ENCODE peak calls at places on chromosomes 2 and 18, in five cellular contexts. Q is sigmoid colon, K is astrocyte of the spinal cord, X is cardiac muscle cell, Z is IMR-90. P is an unnamed sample.

GRCh38 chr2:238383135-238383534 is 43.6 kb upstream of the ASB1 start:
- DNase-seq in K (no peak), Z (no peak), X (no peak), Q (no peak), P (no peak)

GRCh38 chr2:226304308-226304707 is 495.3 kb downstream of the IRS1 start:
- DNase-seq in Z (no peak), Q (no peak), K (no peak), X (no peak), P (no peak)

GRCh38 chr18:23341383-23341782 is 111.7 kb upstream of the RIOK3 start:
- DNase-seq in Z (peak), X (no peak), Q (no peak), K (no peak), P (no peak)

GRCh38 chr2:51350100-51350499 is 318.2 kb upstream of the NRXN1 start:
- DNase-seq in X (peak), K (peak), Q (no peak), Z (peak), P (no peak)

GRCh38 chr18:63131106-63131943 is 188.2 kb downstream of the BCL2 start:
- DNase-seq in Q (peak), Z (peak), X (peak), K (peak), P (peak)

GRCh38 chr2:226611944-226612318 is 187.7 kb downstream of the IRS1 start:
- DNase-seq in X (no peak), Z (peak), K (peak), Q (no peak), P (peak)

GRCh38 chr2:15220618-15221017 is 340.5 kb downstream of the NBAS start:
- DNase-seq in K (no peak), Q (no peak), Z (no peak), X (no peak), P (no peak)

GRCh38 chr2:28663359-28663758 is 88.3 kb upstream of the PPP1CB start:
- DNase-seq in X (peak), K (peak), Z (peak), Q (peak), P (peak)

GRCh38 chr18:46772396-46772795 is 15.5 kb upstream of the ST8SIA5 start:
- DNase-seq in K (no peak), Z (no peak), Q (no peak), X (peak), P (no peak)

GRCh38 chr2:190514676-190515075 is 19.8 kb downstream of the NEMP2 start:
- DNase-seq in Q (no peak), X (no peak), Z (peak), K (no peak), P (no peak)

GRCh38 chr2:190513877-190514276 is 20.6 kb downstream of the NEMP2 start:
- DNase-seq in X (no peak), Z (no peak), Q (no peak), K (no peak), P (no peak)

GRCh38 chr2:190507135-190507534 is 27.4 kb downstream of the NEMP2 start:
- DNase-seq in X (no peak), Q (no peak), K (no peak), Z (no peak), P (no peak)

GRCh38 chr2:190512539-190513095 is 21.9 kb downstream of the NEMP2 start:
- DNase-seq in K (no peak), X (no peak), Q (no peak), Z (no peak), P (no peak)

DNA sequence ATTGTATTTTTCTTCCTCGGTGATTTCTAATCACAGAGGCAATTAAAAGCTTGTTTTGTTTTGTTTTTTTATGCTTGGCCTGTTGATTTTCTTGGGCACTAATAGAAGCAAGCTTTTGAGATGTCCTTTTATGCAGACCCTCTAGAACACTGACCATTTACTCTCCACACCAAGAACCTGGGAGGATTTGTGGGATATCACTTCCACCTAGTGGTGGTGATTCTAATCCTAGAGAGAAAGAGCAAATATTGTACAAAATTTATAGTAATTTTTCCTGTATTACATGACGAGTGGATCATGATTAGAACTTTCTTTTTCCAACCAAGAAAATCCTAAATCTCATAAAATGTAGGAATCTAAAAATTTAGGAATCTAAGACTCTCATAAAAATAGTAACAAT is 23.4 kb downstream of the NEMP2 start:
- DNase-seq in K (peak), Z (peak), Q (no peak), X (peak), P (peak)
- TF ChIP-seq CTCF in K (peak), Z (peak), Q (peak), X (peak), P (peak)

GRCh38 chr2:36411962-36412444 is 56.4 kb downstream of the CRIM1 start:
- DNase-seq in Q (no peak), Z (no peak), K (no peak), X (no peak), P (no peak)
- TF ChIP-seq CTCF in Q (no peak), Z (no peak), K (no peak), X (peak), P (peak)

GRCh38 chr18:49697757-49698595 is 115.4 kb downstream of the ACAA2 start:
- DNase-seq in Q (no peak), K (peak), Z (peak), X (peak), P (peak)
- TF ChIP-seq CTCF in Q (no peak), K (peak), Z (no peak), X (no peak), P (no peak)

GRCh38 chr2:3630631-3631030 is 27.4 kb upstream of the ALLC start:
- DNase-seq in X (no peak), Z (no peak), K (no peak), Q (no peak), P (no peak)

GRCh38 chr2:3628241-3628679 is 29.7 kb upstream of the ALLC start:
- DNase-seq in Q (peak), X (no peak), Z (no peak), K (no peak), P (no peak)

GRCh38 chr2:3626817-3627499 is 31.0 kb upstream of the ALLC start:
- DNase-seq in K (no peak), Z (no peak), X (no peak), Q (peak), P (no peak)

GRCh38 chr2:3627500-3628100 is 30.4 kb upstream of the ALLC start:
- DNase-seq in K (no peak), Z (no peak), Q (peak), X (no peak), P (no peak)

GRCh38 chr2:3628800-3629199 is 29.2 kb upstream of the ALLC start:
- DNase-seq in K (no peak), Z (no peak), X (peak), Q (peak), P (no peak)
- TF ChIP-seq CTCF in K (no peak), Z (peak), X (no peak), Q (no peak), P (no peak)

DNA sequence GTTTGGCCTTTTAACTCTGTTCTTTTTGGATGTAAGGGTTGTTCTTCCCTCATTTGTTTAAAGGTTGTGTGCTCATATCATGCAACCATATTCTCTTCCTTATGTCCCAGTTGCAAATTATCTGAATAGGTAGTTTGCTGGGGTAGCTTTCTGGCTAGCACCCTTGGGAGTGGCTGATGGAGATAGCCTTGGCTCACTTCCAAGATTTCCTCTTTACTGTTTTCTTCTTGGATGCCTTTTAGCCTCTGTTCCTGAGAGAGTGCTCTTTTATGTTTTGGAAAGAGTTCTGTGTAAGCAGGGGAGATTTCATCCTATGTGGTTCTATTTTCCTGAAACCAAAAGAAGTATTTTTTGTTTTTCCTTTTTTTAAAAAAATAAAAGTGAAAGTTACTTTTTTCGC is 25.4 kb downstream of the USP14 start:
- DNase-seq in Q (no peak), X (peak), K (peak), Z (no peak), P (no peak)
- TF ChIP-seq CTCF in Q (no peak), X (no peak), K (no peak), Z (no peak), P (no peak)

GRCh38 chr18:39838831-39839230 is 2116.2 kb upstream of the PIK3C3 start:
- DNase-seq in Z (no peak), X (no peak), K (no peak), Q (no peak), P (no peak)

GRCh38 chr18:39839782-39840181 is 2115.3 kb upstream of the PIK3C3 start:
- DNase-seq in K (peak), Q (no peak), X (peak), Z (peak), P (peak)

GRCh38 chr18:39840406-39840805 is 2114.6 kb upstream of the PIK3C3 start:
- DNase-seq in X (peak), Z (peak), K (peak), Q (no peak), P (peak)

GRCh38 chr18:39834636-39835035 is 2120.4 kb upstream of the PIK3C3 start:
- DNase-seq in K (no peak), X (no peak), Q (no peak), Z (no peak), P (no peak)

DNA sequence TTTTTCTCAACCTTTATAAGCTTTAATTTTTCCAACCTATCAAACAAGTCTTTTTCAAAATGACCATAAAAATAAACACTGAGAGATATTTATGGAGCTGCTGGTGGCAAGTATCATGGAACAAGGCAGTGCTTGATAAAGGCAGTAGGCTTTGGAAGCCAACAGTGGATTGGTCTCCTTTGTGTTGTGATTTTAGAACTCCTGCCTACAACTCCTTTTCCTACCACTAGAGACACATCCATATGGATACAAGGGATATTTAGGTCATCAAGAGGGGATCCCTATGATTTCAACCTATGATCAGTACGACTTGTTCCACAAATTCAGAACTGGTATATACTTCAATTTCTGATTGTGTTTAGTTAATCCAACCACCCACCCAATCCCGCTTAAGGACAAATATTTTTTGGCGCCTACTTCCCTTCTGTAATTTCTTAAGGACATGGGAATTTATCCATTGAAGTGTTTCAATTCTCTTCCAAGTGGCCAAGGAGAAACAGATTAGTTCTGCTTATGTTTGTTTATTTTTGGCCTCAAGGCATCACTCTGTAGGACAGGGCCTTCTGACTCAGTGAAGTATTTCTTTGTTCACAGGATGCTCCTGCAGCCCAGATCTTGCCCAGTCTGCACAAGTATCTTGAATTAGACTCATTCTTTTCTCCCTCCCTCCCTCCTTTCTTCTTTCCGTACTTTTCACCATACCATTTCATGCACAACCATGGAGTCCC is 2119.6 kb upstream of the PIK3C3 start:
- DNase-seq in Z (peak), Q (no peak), K (peak), X (no peak), P (peak)
- TF ChIP-seq CTCF in Z (no peak), Q (no peak), K (no peak), X (peak), P (peak)

DNA sequence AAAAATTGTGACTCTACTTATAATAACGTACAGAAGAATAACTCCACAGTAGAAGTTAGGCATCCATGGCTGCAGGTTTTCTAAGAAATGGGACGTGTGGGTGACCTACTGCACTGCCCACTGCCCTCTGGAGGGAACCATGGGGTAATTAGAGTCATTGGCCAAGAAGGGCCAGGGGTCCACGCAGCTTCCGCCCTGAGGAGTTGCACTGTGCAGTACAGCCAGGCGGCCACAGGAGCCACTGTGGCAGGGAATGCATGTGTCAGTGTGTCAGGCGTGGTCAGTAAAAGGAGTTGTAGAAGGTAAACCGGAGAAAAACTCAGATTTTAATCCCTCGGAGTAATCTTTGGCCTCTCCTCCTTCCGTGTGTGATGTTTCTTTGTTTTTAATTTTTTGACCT is 24.8 kb downstream of the NCK2 start:
- DNase-seq in Z (no peak), X (no peak), K (peak), Q (no peak), P (no peak)
- TF ChIP-seq CTCF in Z (no peak), X (peak), K (peak), Q (no peak), P (peak)

DNA sequence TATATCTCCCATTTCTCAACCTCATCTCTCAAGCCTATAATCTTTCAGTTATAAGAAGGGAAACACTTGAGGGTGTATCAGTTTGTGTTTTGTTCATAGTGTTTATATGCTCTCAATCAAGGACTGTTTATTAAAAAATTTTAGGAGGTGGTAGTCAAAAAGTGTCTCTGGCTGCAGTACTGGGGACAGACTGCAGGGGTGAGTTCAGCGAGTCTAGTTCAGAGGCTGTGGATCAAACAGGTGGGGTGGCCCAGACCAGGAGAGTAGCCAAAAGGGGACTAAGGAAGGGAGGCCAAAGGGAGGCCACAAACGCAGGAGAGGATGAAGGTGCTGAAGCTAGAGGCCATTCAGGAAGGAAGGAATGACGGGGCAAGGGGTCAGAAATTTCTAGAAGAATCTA is 136.3 kb downstream of the MSH2 start:
- DNase-seq in Z (no peak), K (no peak), X (no peak), Q (no peak), P (no peak)
- TF ChIP-seq CTCF in Z (peak), K (no peak), X (peak), Q (no peak), P (peak)

GRCh38 chr18:3380384-3380961 is 69.5 kb upstream of the TGIF1 start:
- DNase-seq in Q (no peak), Z (peak), K (no peak), X (peak), P (no peak)
- TF ChIP-seq CTCF in Q (no peak), Z (peak), K (no peak), X (peak), P (peak)

DNA sequence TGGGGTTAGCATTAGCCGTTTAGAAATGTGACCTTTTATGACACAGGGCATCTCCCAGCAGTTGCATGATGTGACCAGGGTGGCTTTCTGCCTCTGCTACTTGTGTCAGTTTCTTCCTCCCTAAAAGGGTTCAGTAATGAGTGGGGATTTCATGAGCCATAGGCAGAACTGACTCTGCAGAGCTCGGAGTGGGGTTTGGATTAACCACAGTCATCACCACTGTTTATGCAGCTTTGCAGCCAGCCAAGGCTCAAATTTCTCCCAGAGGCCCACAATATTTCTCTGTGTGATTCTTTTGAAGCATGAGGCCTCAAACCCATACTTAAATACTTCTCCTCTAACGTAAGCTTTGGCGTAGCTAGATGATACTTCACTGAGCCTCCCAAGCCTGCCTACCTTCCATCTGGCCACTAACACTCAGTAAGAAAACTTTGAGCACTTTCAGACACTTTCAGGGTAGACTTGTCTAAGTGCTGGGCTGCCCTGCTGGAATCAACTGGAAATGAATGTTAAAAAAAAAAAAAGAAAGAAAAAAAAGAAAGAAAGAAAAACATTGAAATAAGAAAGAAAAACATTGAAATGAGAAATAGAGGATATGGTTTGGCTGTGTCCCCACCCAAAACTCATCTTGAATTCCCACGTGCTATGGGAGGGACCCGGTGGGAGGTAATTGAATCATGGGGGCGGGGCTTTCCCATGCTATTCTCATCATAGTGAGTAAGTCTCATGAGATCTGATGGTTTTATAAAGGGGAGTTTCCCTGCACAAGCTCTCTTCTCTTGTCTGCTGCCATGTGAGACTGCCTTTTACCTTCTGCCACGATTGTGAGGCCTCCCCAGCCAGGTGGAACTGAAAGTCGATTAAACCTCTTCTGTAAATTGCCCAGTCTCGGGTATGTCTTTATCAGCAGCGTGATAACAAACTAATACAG is 11.5 kb upstream of the LAPTM4A start:
- DNase-seq in K (peak), Z (peak), Q (peak), X (peak), P (peak)
- TF ChIP-seq CTCF in K (no peak), Z (peak), Q (no peak), X (no peak), P (peak)